ENCODE peak calls at places on chromosome 17, in nine cellular contexts. One of them, this sample, is unnamed. For H3K4me1, the result is how much of the 10 kb centered on the place peaks cover.

GRCh38 chr17:5695480-5695879 is 111.2 kb upstream of the NLRP1 start:
- DNase-seq in IMR-90: no peak
- DNase-seq in CD8-positive, alpha-beta T cell: no peak
- DNase-seq in heart right ventricle: no peak
- DNase-seq in A549: no peak
- DNase-seq in left ventricle myocardium inferior: no peak
- DNase-seq in naive thymus-derived CD4-positive, alpha-beta T cell: no peak
- DNase-seq in tibial artery: no peak
- DNase-seq in hepatocyte: no peak
- DNase-seq in this sample: no peak

GRCh38 chr17:30964878-30965277 is 6.0 kb upstream of the RNF135 start:
- DNase-seq in tibial artery: peak
- DNase-seq in CD8-positive, alpha-beta T cell: no peak
- DNase-seq in heart right ventricle: no peak
- DNase-seq in left ventricle myocardium inferior: no peak
- DNase-seq in A549: no peak
- DNase-seq in hepatocyte: no peak
- DNase-seq in naive thymus-derived CD4-positive, alpha-beta T cell: no peak
- DNase-seq in IMR-90: peak
- DNase-seq in this sample: no peak

GRCh38 chr17:15920758-15921239 is 24.1 kb upstream of the ADORA2B start:
- DNase-seq in left ventricle myocardium inferior: no peak
- DNase-seq in CD8-positive, alpha-beta T cell: no peak
- DNase-seq in naive thymus-derived CD4-positive, alpha-beta T cell: no peak
- DNase-seq in tibial artery: no peak
- DNase-seq in IMR-90: peak
- DNase-seq in A549: peak
- DNase-seq in hepatocyte: peak
- DNase-seq in heart right ventricle: no peak
- DNase-seq in this sample: no peak

GRCh38 chr17:66676421-66676820 is 158.5 kb upstream of the CACNG5 start:
- DNase-seq in IMR-90: no peak
- DNase-seq in CD8-positive, alpha-beta T cell: no peak
- DNase-seq in hepatocyte: peak
- DNase-seq in A549: peak
- DNase-seq in left ventricle myocardium inferior: no peak
- DNase-seq in heart right ventricle: no peak
- DNase-seq in tibial artery: no peak
- DNase-seq in naive thymus-derived CD4-positive, alpha-beta T cell: no peak
- DNase-seq in this sample: peak

GRCh38 chr17:40555296-40556190 is 9.7 kb downstream of the CCR7 start:
- DNase-seq in naive thymus-derived CD4-positive, alpha-beta T cell: peak
- DNase-seq in IMR-90: no peak
- DNase-seq in left ventricle myocardium inferior: peak
- DNase-seq in CD8-positive, alpha-beta T cell: no peak
- DNase-seq in A549: no peak
- DNase-seq in hepatocyte: no peak
- DNase-seq in tibial artery: peak
- DNase-seq in heart right ventricle: no peak
- DNase-seq in this sample: no peak

GRCh38 chr17:801660-802059 is 19.5 kb downstream of the MRM3 start:
- DNase-seq in A549: no peak
- DNase-seq in naive thymus-derived CD4-positive, alpha-beta T cell: no peak
- DNase-seq in CD8-positive, alpha-beta T cell: no peak
- DNase-seq in IMR-90: no peak
- DNase-seq in heart right ventricle: no peak
- DNase-seq in left ventricle myocardium inferior: no peak
- DNase-seq in tibial artery: no peak
- DNase-seq in hepatocyte: no peak
- DNase-seq in this sample: no peak

GRCh38 chr17:72175787-72176515 is 55.1 kb downstream of the SOX9 start:
- DNase-seq in CD8-positive, alpha-beta T cell: no peak
- DNase-seq in heart right ventricle: no peak
- DNase-seq in naive thymus-derived CD4-positive, alpha-beta T cell: no peak
- DNase-seq in left ventricle myocardium inferior: peak
- DNase-seq in A549: no peak
- DNase-seq in IMR-90: peak
- DNase-seq in hepatocyte: no peak
- DNase-seq in tibial artery: no peak
- DNase-seq in this sample: no peak

GRCh38 chr17:40410082-40410481 is 7.6 kb downstream of the TOP2A start:
- DNase-seq in A549: no peak
- DNase-seq in CD8-positive, alpha-beta T cell: no peak
- DNase-seq in left ventricle myocardium inferior: no peak
- DNase-seq in naive thymus-derived CD4-positive, alpha-beta T cell: no peak
- DNase-seq in tibial artery: no peak
- DNase-seq in IMR-90: no peak
- DNase-seq in hepatocyte: no peak
- DNase-seq in heart right ventricle: no peak
- DNase-seq in this sample: no peak

GRCh38 chr17:13544292-13544691 is 57.4 kb downstream of the HS3ST3A1 start:
- DNase-seq in naive thymus-derived CD4-positive, alpha-beta T cell: no peak
- DNase-seq in heart right ventricle: no peak
- DNase-seq in hepatocyte: peak
- DNase-seq in CD8-positive, alpha-beta T cell: no peak
- DNase-seq in tibial artery: no peak
- DNase-seq in A549: no peak
- DNase-seq in IMR-90: peak
- DNase-seq in left ventricle myocardium inferior: no peak
- DNase-seq in this sample: peak

GRCh38 chr17:81285179-81285878 is 9.8 kb downstream of the SLC38A10 start:
- DNase-seq in IMR-90: peak
- DNase-seq in tibial artery: peak
- DNase-seq in hepatocyte: no peak
- DNase-seq in left ventricle myocardium inferior: peak
- DNase-seq in A549: no peak
- DNase-seq in naive thymus-derived CD4-positive, alpha-beta T cell: peak
- DNase-seq in heart right ventricle: peak
- DNase-seq in CD8-positive, alpha-beta T cell: peak
- DNase-seq in this sample: peak
- H3K4me3 ChIP-seq in IMR-90: no peak
- H3K4me3 ChIP-seq in tibial artery: peak
- H3K4me3 ChIP-seq in hepatocyte: no peak
- H3K4me3 ChIP-seq in left ventricle myocardium inferior: peak
- H3K4me3 ChIP-seq in A549: no peak
- H3K4me3 ChIP-seq in naive thymus-derived CD4-positive, alpha-beta T cell: peak
- H3K4me3 ChIP-seq in heart right ventricle: peak
- H3K4me3 ChIP-seq in CD8-positive, alpha-beta T cell: peak
- H3K4me3 ChIP-seq in this sample: peak

GRCh38 chr17:73976676-73977521 is 226.6 kb upstream of the RPL38 start:
- DNase-seq in A549: no peak
- DNase-seq in IMR-90: no peak
- DNase-seq in tibial artery: no peak
- DNase-seq in naive thymus-derived CD4-positive, alpha-beta T cell: no peak
- DNase-seq in left ventricle myocardium inferior: no peak
- DNase-seq in CD8-positive, alpha-beta T cell: no peak
- DNase-seq in hepatocyte: no peak
- DNase-seq in heart right ventricle: no peak
- DNase-seq in this sample: no peak
- H3K4me1 ChIP-seq in A549: under half
- H3K4me1 ChIP-seq in IMR-90: under half
- H3K4me1 ChIP-seq in tibial artery: under half
- H3K4me1 ChIP-seq in naive thymus-derived CD4-positive, alpha-beta T cell: under half
- H3K4me1 ChIP-seq in left ventricle myocardium inferior: under half
- H3K4me1 ChIP-seq in CD8-positive, alpha-beta T cell: under half
- H3K4me1 ChIP-seq in hepatocyte: under half
- H3K4me1 ChIP-seq in heart right ventricle: under half
- H3K4me1 ChIP-seq in this sample: under half

DNA sequence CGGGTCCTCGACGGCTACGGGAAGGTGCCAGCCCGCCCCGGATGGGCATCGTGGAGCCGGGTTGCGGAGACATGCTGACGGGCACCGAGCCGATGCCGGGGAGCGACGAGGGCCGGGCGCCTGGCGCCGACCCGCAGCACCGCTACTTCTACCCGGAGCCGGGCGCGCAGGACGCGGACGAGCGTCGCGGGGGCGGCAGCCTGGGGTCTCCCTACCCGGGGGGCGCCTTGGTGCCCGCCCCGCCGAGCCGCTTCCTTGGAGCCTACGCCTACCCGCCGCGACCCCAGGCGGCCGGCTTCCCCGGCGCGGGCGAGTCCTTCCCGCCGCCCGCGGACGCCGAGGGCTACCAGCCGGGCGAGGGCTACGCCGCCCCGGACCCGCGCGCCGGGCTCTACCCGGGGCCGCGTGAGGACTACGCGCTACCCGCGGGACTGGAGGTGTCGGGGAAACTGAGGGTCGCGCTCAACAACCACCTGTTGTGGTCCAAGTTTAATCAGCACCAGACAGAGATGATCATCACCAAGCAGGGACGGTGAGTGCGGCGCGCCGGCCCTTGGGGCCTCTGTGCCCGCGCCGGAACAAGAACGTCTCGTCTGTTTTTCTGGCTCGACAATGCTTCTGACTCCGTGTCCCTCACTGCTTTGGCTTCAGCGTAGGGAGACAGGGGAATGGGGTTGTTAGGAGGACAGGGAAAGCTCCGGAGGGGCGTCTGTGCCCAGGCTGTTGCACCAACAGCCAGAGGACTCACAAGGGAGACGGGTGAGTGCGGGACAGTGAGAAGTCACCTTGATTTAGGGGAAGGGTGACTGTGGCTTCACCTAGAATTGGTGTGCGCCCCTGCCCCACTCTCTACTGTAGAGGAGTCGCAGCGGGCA is 615 bp downstream of the TBX21 start:
- DNase-seq in tibial artery: peak
- DNase-seq in CD8-positive, alpha-beta T cell: peak
- DNase-seq in heart right ventricle: no peak
- DNase-seq in left ventricle myocardium inferior: no peak
- DNase-seq in A549: no peak
- DNase-seq in naive thymus-derived CD4-positive, alpha-beta T cell: no peak
- DNase-seq in IMR-90: no peak
- DNase-seq in hepatocyte: no peak
- DNase-seq in this sample: no peak
- H3K27ac ChIP-seq in tibial artery: no peak
- H3K27ac ChIP-seq in CD8-positive, alpha-beta T cell: peak
- H3K27ac ChIP-seq in heart right ventricle: peak
- H3K27ac ChIP-seq in left ventricle myocardium inferior: no peak
- H3K27ac ChIP-seq in A549: peak
- H3K27ac ChIP-seq in naive thymus-derived CD4-positive, alpha-beta T cell: no peak
- H3K27ac ChIP-seq in IMR-90: no peak
- H3K27ac ChIP-seq in hepatocyte: no peak
- H3K27ac ChIP-seq in this sample: peak

DNA sequence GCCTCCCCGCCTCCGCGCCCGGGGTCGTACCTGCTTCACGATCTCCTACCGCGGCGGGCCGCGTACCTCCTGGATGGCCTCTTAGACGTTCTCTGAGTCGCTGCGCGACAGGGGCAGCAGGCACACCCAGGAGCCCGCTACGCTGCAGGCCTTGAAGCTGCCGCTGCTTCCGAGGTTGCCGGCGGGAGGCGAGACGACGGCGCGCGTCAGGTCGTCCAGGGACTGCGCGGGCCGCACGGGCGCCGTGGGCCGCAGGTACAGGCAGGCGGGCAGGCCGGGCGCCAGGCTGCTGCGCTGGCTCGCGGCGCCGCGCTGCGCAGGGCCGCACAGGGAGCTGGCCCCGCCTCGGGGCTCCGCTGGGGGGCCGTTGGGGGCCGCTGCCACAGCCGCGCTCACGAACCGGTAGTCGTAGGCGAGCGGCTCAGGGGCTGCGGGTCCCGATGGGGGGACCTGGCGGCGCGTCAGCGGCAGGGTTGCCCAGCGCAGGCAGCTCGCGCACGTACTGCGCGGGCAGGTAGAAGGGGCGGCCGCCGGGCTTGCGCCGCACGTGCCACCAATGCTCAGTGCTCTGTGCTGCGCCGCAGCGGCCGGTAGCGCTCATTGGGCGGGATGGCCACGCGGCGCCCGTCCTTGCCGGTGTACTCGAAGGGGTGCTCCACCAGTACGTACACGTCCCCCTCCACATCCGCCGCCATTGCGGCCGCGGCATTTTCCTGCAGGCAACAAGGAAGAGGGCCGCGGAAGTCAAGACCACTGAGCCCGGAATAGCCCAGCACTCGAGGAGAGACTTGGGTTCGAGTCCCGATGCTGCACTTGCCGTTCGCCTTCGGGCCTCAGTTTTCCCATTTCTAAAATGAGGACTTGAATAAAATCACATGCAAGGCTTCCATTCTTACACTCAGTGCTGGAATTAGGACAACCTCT is 116.5 kb upstream of the SMURF2 start:
- DNase-seq in left ventricle myocardium inferior: peak
- DNase-seq in hepatocyte: peak
- DNase-seq in tibial artery: peak
- DNase-seq in A549: no peak
- DNase-seq in naive thymus-derived CD4-positive, alpha-beta T cell: no peak
- DNase-seq in CD8-positive, alpha-beta T cell: no peak
- DNase-seq in IMR-90: no peak
- DNase-seq in heart right ventricle: no peak
- DNase-seq in this sample: peak
- H3K4me3 ChIP-seq in left ventricle myocardium inferior: peak
- H3K4me3 ChIP-seq in hepatocyte: no peak
- H3K4me3 ChIP-seq in tibial artery: peak
- H3K4me3 ChIP-seq in A549: no peak
- H3K4me3 ChIP-seq in naive thymus-derived CD4-positive, alpha-beta T cell: no peak
- H3K4me3 ChIP-seq in CD8-positive, alpha-beta T cell: no peak
- H3K4me3 ChIP-seq in IMR-90: no peak
- H3K4me3 ChIP-seq in heart right ventricle: peak
- H3K4me3 ChIP-seq in this sample: no peak

This sample was measured in left lung.